ENCODE peak calls at places on chromosome 7, in four cellular contexts. R is endodermal cell; N is psoas muscle; F is effector memory CD4-positive, alpha-beta T cell. V is an unnamed sample.

GRCh38 chr7:33601884-33602283 is 303.5 kb upstream of the BMPER start:
- DNase-seq in N (no peak), R (no peak), F (no peak), V (no peak)

GRCh38 chr7:11228515-11228914 is 254.8 kb downstream of the PHF14 start:
- DNase-seq in F (no peak), N (peak), R (no peak), V (no peak)

GRCh38 chr7:132557489-132558044 is 18.7 kb downstream of the PLXNA4 start:
- DNase-seq in R (no peak), F (no peak), N (no peak), V (peak)

GRCh38 chr7:95342642-95343252 is 18.4 kb upstream of the PON1 start:
- DNase-seq in N (no peak), R (peak), F (no peak), V (peak)

GRCh38 chr7:105198223-105198622 is 184.2 kb downstream of the KMT2E start:
- DNase-seq in F (no peak), N (no peak), R (no peak), V (no peak)

GRCh38 chr7:28217161-28217560 is 36.6 kb upstream of the JAZF1 start:
- DNase-seq in F (no peak), N (no peak), R (no peak), V (no peak)

GRCh38 chr7:149209518-149210269 is 14.3 kb downstream of the ZNF282 start:
- DNase-seq in R (peak), N (peak), F (peak), V (peak)

GRCh38 chr7:1603346-1604211 is 33.7 kb upstream of the PSMG3 start:
- DNase-seq in N (no peak), F (no peak), R (peak), V (no peak)

GRCh38 chr7:121474301-121474673 is 78.2 kb upstream of the FAM3C start:
- DNase-seq in N (no peak), R (no peak), F (no peak), V (no peak)

GRCh38 chr7:73892003-73892975 is 31.3 kb downstream of the TMEM270 start:
- DNase-seq in F (no peak), R (no peak), N (peak), V (no peak)

GRCh38 chr7:38318803-38319416 is 45.5 kb upstream of the TARP start:
- DNase-seq in N (no peak), F (no peak), R (peak), V (no peak)

GRCh38 chr7:81725003-81725402 is 44.8 kb downstream of the HGF start:
- DNase-seq in F (no peak), N (no peak), R (no peak), V (no peak)

GRCh38 chr7:122885583-122886356 is 490 bp downstream of the CADPS2 start:
- DNase-seq in N (peak), F (no peak), R (peak), V (no peak)

GRCh38 chr7:116461500-116461899 is 38.0 kb upstream of the CAV2 start:
- DNase-seq in N (no peak), R (no peak), F (no peak), V (no peak)

GRCh38 chr7:132577206-132578049 is 1.2 kb upstream of the PLXNA4 start:
- DNase-seq in R (peak), N (peak), F (no peak), V (no peak)

GRCh38 chr7:105354383-105354782 is 34.3 kb downstream of the SRPK2 start:
- DNase-seq in F (no peak), R (no peak), N (no peak), V (no peak)

GRCh38 chr7:133551471-133551870 is 298.6 kb downstream of the EXOC4 start:
- DNase-seq in R (no peak), N (no peak), F (no peak), V (no peak)

GRCh38 chr7:74409571-74409970 is 44.1 kb upstream of the GTF2IRD1 start:
- DNase-seq in R (peak), F (no peak), N (no peak), V (no peak)

DNA sequence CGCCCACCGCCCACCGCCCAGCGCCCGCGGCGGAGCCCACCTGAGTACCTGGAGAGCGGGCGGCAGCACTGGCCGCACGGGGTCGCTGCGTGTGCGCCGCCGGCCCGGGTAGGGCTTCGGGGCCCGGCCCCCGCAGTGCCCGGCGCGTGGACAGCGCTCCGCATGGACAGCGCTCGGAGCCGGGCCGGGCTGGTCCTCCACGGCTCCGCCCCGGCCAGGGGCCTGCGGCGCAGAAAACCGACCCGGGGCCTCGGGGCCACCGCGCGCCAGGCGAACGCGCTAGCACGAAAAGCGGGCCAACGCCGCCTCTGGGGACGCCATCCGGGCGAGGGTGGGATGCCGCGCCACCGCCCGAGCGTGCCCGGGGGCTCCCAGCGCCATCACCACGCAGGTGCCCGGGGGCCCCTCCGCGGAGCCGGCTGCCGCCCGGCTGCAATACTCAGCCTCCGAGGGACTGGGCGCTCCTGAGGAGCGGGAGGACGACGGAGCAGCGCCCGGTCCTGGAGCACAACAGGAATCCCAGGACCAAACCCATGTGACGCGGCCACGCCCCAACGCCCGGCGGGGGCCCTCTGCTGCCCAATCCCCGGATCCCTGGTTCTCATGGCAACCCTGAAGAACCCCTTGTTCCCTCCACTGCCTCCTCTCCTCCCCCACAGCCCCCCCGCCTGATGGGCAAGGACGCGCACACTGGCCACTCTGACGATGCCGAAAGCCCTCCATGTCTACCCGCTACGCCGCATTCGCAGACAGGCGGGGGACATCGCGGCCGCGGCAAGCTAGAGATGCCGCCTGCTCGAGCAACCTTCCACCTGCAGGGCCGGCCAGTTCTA is at the start of gene GRB10:
- DNase-seq in N (peak), F (no peak), R (peak), V (no peak)
- H3K4me3 ChIP-seq in N (peak), F (peak), R (peak), V (no peak)

GRCh38 chr7:88431861-88432260 is 125.2 kb upstream of the STEAP4 start:
- DNase-seq in N (no peak), R (no peak), F (no peak), V (no peak)
- H3K4me3 ChIP-seq in N (no peak), R (no peak), F (no peak), V (no peak)

GRCh38 chr7:150811-151221 is 41.6 kb upstream of the FAM20C start:
- DNase-seq in R (no peak), N (peak), F (no peak), V (no peak)

GRCh38 chr7:148932-149855 is 43.2 kb upstream of the FAM20C start:
- DNase-seq in R (peak), F (peak), N (peak), V (peak)

GRCh38 chr7:148543-148931 is 43.8 kb upstream of the FAM20C start:
- DNase-seq in F (no peak), R (no peak), N (no peak), V (no peak)

GRCh38 chr7:152647-153046 is 39.7 kb upstream of the FAM20C start:
- DNase-seq in F (no peak), R (no peak), N (peak), V (no peak)

DNA sequence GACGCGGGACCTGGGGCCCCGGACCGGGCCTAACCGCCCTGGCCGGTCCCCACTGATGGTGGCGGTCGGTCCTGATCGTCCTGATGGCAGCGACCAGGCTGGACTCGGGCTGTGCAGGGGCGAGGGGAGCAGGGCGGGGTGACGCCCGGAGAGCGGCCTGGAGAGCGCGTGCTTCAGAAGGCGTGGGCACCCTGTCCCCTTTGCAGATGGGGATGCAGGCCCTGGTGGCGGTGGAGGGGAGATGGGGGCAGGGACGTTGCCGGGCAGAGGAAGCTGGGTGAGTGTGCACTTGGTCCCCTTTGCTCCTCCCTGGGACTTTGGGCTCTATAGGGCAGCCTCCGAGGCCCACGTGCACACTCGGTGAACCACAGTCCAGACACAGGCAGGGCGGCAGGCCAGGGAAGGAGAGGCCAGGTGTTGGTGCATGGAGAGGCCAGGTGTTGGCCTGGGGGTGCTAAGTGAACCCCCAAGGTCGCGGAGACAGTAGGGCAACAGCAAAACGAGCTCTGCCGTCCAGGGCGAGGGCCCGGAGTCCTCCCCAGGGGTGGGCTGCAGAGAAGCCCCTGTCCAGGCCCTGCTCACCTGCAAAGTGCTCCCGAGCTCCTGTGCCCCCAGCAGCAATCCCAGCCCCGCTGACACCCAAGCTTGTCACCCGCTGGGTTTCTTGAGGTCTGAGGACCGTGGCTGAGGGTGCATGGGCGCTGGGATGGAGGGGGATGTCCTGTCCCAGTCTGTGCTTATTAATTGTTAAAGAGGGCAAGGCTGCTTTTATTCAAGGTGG is 42.3 kb upstream of the FAM20C start:
- DNase-seq in F (no peak), N (peak), R (peak), V (no peak)
- H3K4me3 ChIP-seq in F (peak), N (peak), R (peak), V (peak)

DNA sequence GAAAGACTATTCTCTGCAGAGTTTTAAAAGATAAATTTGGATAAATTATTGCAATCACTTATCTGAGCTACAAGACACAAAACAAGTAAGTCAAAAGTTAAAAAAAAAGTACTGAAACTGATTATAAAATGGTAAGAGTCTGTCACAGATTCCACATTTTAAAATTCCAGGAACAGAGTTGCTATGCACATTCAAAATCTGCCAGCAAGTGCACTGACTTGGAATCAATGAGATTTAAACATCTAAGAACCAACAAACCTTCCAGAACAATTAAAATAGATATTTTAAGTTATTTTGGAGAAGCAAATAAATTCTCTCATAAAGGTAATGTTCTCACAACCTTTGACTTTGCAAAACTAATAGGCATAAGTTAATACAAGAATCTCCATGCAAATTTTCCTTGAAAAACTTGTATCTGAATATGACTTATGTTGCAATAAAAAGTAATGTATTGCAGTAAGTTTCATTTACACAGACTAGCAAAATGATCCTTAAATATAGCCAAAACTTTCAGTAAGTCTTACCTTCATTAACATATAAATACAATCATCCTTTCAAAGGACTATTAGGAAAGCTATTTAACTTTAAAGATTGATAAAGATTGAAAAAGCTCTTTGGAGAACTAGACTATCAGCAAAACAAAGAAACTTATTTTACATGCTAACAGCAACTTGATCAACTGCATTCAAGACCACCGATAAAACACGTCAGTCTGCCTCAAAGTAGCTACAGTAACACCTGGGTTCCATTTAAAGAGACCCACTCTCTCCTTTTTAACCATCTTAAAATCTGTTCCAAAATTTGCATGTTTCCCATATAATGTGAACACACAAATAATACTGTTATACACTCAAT is 4.4 kb downstream of the ETV1 start:
- DNase-seq in N (no peak), R (no peak), F (no peak), V (no peak)
- H3K4me3 ChIP-seq in N (no peak), R (peak), F (no peak), V (no peak)

GRCh38 chr7:5695037-5695708 is 86.3 kb downstream of the RNF216 start:
- DNase-seq in N (peak), R (no peak), F (peak), V (peak)

GRCh38 chr7:5692845-5693278 is 88.6 kb downstream of the RNF216 start:
- DNase-seq in F (no peak), N (no peak), R (no peak), V (no peak)

GRCh38 chr7:5693529-5693928 is 87.9 kb downstream of the RNF216 start:
- DNase-seq in R (no peak), F (no peak), N (no peak), V (no peak)

GRCh38 chr7:5695709-5696345 is 85.6 kb downstream of the RNF216 start:
- DNase-seq in N (peak), F (no peak), R (no peak), V (no peak)

GRCh38 chr7:5694221-5694754 is 87.2 kb downstream of the RNF216 start:
- DNase-seq in R (no peak), N (no peak), F (no peak), V (no peak)
- H3K4me3 ChIP-seq in R (no peak), N (peak), F (peak), V (no peak)

GRCh38 chr7:93160410-93160809 is 12.2 kb upstream of the SAMD9L start:
- DNase-seq in R (no peak), F (no peak), N (no peak), V (no peak)

GRCh38 chr7:93159490-93159889 is 11.3 kb upstream of the SAMD9L start:
- DNase-seq in R (no peak), N (no peak), F (no peak), V (no peak)

GRCh38 chr7:93161181-93161762 is 13.1 kb upstream of the SAMD9L start:
- DNase-seq in N (no peak), F (no peak), R (no peak), V (no peak)

GRCh38 chr7:93156884-93157283 is 8.7 kb upstream of the SAMD9L start:
- DNase-seq in F (no peak), N (no peak), R (no peak), V (no peak)
- H3K4me3 ChIP-seq in F (no peak), N (no peak), R (no peak), V (no peak)

DNA sequence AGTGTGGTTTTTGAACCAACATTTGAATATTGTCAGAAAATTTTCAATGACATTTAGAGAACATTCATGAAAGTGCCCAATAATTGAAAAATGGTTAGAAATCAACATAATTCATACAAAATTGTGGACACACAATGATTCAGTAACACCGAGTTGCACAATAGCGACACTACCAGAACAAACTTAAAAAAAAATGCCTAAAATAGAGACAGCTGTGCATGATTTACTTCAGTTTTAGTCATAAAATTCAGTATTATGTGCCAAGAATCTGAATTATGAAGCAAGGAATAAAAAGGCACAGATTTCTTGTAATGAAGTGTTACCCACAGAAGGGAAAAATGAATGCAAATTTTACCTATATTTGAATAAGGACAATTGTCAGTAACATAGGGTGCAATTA is 396.0 kb downstream of the SEMA3D start:
- DNase-seq in N (no peak), R (no peak), F (no peak), V (no peak)
- H3K4me3 ChIP-seq in N (no peak), R (no peak), F (no peak), V (no peak)

GRCh38 chr7:55476071-55476803 is 96.1 kb downstream of the VOPP1 start:
- DNase-seq in R (peak), N (no peak), F (no peak), V (no peak)
- H3K4me3 ChIP-seq in R (no peak), N (no peak), F (no peak), V (no peak)

DNA sequence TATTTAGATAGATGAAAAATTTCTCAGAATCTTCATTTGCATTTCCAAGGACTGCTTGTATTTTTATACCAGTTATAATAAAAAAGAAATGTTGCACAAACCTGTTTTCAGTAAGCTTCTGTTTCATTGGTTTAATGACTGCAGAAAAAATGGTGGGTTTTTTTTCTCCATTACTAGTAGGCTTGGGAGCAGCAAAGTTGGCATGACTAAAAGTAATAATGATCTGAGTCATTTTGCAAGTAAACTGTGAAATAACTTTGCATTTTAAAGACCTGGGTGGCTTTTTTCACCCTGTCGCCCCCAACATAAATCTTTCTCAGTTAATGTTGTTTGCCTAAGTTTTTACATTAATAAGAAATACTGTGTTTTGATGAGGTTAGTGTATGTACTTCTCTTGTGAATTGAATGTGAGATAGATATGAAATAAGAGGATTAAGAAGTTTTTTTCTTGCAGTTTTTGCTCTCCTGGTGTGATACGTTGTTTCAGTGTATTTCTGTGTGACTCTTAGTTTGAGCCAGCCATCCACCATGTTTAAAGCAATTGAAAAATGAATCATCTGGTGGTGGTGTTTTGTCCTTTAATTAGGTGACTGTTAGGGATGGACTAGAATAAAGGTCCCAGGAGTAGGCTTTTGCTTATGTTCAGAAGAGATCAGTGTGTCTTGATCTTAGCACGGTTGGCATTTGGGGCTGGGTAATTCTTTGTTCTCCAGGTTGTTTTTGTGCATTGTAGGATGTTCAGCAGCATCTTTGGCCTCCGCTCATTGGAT is 1.8 kb downstream of the GNAI1 start:
- DNase-seq in N (no peak), R (no peak), F (no peak), V (no peak)
- H3K4me3 ChIP-seq in N (peak), R (peak), F (no peak), V (no peak)